ENCODE peak calls at places on chromosomes 13 and 19, in seven cellular contexts. X is heart left ventricle; T is dorsolateral prefrontal cortex; L is heart right ventricle; V is breast epithelium; G is CD4-positive, alpha-beta T cell; W is uterus. O is an unnamed sample.
A peak's percentile ranks its signal among the peaks of the same experiment; 100 is the strongest.

GRCh38 chr19:44002566-44003460 is at the start of gene ZNF230:
- DNase-seq in X (peak; percentile 95), T (peak; percentile 95), L (peak; percentile 96), V (peak; percentile 83), G (peak; percentile 75), W (peak; percentile 89), O (peak; percentile 92)

GRCh38 chr13:77048592-77048991 is 21.6 kb upstream of the FBXL3 start:
- DNase-seq in X (no peak), T (no peak), L (no peak), V (no peak), G (no peak), W (no peak), O (no peak)

GRCh38 chr13:96159731-96160130 is 69.8 kb downstream of the HS6ST3 start:
- DNase-seq in X (no peak), T (no peak), L (no peak), V (no peak), G (no peak), W (no peak), O (no peak)

GRCh38 chr13:35598233-35598632 is 121.7 kb upstream of the MAB21L1 start:
- DNase-seq in X (no peak), T (no peak), L (no peak), V (no peak), G (no peak), W (no peak), O (no peak)

GRCh38 chr13:98525452-98525851 is 51.5 kb downstream of the STK24 start:
- DNase-seq in X (no peak), T (no peak), L (no peak), V (no peak), G (no peak), W (no peak), O (no peak)

GRCh38 chr13:24097064-24097463 is 63.5 kb upstream of the SPATA13 start:
- DNase-seq in X (no peak), T (no peak), L (no peak), V (no peak), G (no peak), W (no peak), O (no peak)

GRCh38 chr13:113972451-113973217 is 1.2 kb downstream of the C13orf46 start:
- DNase-seq in X (peak; percentile 16), T (no peak), L (no peak), V (no peak), G (no peak), W (no peak), O (no peak)

GRCh38 chr19:47357788-47358680 is 8.9 kb downstream of the DHX34 start:
- DNase-seq in X (no peak), T (no peak), L (no peak), V (no peak), G (no peak), W (no peak), O (no peak)

GRCh38 chr13:111573362-111573761 is 252.9 kb downstream of the TEX29 start:
- DNase-seq in X (no peak), T (no peak), L (no peak), V (no peak), G (no peak), W (no peak), O (no peak)

DNA sequence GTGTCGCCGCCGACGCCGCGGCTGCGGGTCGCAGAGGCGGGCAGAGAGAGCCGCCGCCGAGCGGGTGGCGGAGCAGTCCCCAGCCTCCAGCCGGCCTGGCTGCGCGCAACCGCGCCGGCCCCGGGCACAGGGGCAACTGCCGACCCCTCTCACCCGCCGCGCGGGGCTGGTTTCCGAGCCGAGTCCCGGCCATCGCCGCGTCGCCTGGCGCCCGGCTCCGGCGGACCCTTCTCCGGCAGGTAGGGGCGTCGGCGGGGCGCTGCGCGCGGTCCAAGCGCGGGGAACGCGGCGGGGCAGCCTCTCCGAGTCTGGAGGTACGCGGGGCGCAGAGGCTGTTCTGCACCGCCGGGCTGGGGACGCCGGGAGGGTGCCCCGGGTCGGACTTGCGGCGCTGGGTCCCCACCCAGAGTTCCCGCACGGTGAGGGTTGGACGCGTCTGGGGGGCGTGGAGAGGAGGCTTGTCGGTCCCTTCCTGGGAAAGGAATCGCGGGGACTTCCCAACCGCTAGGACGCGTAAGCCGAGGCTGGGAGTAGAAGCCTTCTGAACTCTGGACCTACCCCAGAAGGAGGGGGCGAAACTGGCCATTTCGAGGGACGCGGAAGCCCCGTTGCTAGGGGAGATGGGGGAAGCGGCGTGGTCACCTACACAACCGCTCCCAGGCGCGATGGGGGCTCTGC is 133.6 kb upstream of the MYO16 start:
- DNase-seq in X (no peak), T (no peak), L (no peak), V (no peak), G (no peak), W (no peak), O (no peak)
- H3K27ac ChIP-seq in X (no peak overlapping the region), T (no peak overlapping the region), L (no peak overlapping the region), V (no peak overlapping the region), G (no peak overlapping the region), W (no peak overlapping the region), O (no peak overlapping the region)

GRCh38 chr13:49533011-49533410 is 37.3 kb downstream of the PHF11 start:
- DNase-seq in X (no peak), T (no peak), L (no peak), V (no peak), G (no peak), W (no peak), O (no peak)
- H3K27ac ChIP-seq in X (peak overlapping the region; percentile 5), T (peak overlapping the region; percentile 41), L (peak overlapping the region; percentile 1), V (no peak overlapping the region), G (no peak overlapping the region), W (no peak overlapping the region), O (no peak overlapping the region)

GRCh38 chr19:5956728-5957127 is 21.2 kb downstream of the RANBP3 start:
- DNase-seq in X (peak; percentile 23), T (no peak), L (no peak), V (no peak), G (no peak), W (no peak), O (no peak)
- H3K27ac ChIP-seq in X (peak overlapping the region; percentile 64), T (no peak overlapping the region), L (peak overlapping the region; percentile 68), V (no peak overlapping the region), G (no peak overlapping the region), W (no peak overlapping the region), O (no peak overlapping the region)

GRCh38 chr19:35002037-35002535 is 2.0 kb downstream of the GRAMD1A start:
- DNase-seq in X (no peak), T (no peak), L (no peak), V (no peak), G (no peak), W (no peak), O (no peak)
- H3K27ac ChIP-seq in X (no peak overlapping the region), T (no peak overlapping the region), L (peak overlapping the region; percentile 100), V (peak overlapping the region; percentile 3), G (peak overlapping the region; percentile 79), W (no peak overlapping the region), O (no peak overlapping the region)

GRCh38 chr19:34994286-34994642 is 5.9 kb upstream of the GRAMD1A start:
- DNase-seq in X (no peak), T (no peak), L (no peak), V (no peak), G (no peak), W (no peak), O (no peak)
- H3K27ac ChIP-seq in X (peak overlapping the region; percentile 82), T (no peak overlapping the region), L (peak overlapping the region; percentile 100), V (peak overlapping the region; percentile 66), G (no peak overlapping the region), W (peak overlapping the region; percentile 13), O (no peak overlapping the region)

DNA sequence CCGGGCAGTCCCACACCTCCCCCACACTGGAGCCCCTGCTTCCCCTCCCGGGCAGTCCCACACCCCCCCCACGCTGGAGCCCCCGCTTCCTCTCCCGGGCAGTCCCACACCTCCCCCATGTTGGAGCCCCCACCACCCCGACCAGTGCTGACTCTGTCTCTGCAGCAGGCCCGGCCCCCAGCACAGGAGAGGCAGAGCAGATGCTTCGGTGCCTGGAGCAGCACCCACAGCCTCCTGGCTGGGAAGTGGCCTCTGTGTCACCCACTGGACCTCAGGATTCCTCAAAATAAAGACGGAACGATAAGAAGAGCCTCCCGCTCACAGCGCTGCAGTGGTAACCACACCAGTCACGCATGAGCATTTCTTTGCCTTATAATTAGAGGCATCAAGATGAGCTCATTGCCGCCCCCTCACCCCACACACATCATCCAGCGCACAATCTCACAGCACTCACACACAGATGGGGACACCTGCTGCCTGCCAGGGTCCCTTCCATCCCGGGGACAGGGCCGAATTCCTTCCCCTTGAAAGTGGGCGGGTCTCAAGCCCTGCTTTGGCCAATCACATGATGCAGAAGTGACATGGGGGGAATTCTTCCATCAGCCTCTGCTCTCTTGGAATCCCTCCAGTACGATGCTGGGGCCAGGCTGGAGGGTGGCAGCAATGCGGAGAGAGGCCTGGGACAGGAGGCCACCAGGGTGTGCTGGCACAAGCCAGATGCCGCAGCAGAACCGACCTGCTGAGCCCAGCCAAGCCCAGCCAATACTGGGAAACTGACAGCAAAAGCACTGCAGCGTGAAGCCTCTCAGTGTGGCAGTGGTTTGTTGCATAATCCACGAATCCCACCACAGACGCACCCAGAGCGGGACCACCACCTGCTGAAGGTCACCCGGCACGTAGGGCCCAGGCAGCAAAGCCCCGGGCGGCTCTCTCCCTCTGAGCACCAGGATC is 16.1 kb downstream of the PIP5K1C start:
- DNase-seq in X (no peak), T (no peak), L (no peak), V (no peak), G (no peak), W (no peak), O (no peak)
- H3K27ac ChIP-seq in X (peak overlapping the region; percentile 60), T (no peak overlapping the region), L (peak overlapping the region; percentile 81), V (peak overlapping the region; percentile 25), G (no peak overlapping the region), W (peak overlapping the region; percentile 61), O (no peak overlapping the region)

GRCh38 chr13:94408300-94409036 is 71.0 kb downstream of the DCT start:
- DNase-seq in X (no peak), T (no peak), L (no peak), V (no peak), G (no peak), W (no peak), O (no peak)
- H3K27ac ChIP-seq in X (no peak overlapping the region), T (no peak overlapping the region), L (no peak overlapping the region), V (no peak overlapping the region), G (no peak overlapping the region), W (no peak overlapping the region), O (no peak overlapping the region)

GRCh38 chr13:44051923-44052322 is 172.2 kb downstream of the LACC1 start:
- DNase-seq in X (no peak), T (no peak), L (no peak), V (no peak), G (no peak), W (no peak), O (no peak)
- H3K27ac ChIP-seq in X (no peak overlapping the region), T (no peak overlapping the region), L (no peak overlapping the region), V (no peak overlapping the region), G (no peak overlapping the region), W (peak overlapping the region; percentile 69), O (no peak overlapping the region)

GRCh38 chr19:19034204-19034624 is 811 bp downstream of the ARMC6 start:
- DNase-seq in X (no peak), T (no peak), L (no peak), V (no peak), G (peak; percentile 44), W (no peak), O (no peak)
- H3K27ac ChIP-seq in X (peak overlapping the region; percentile 93), T (peak overlapping the region; percentile 95), L (peak overlapping the region; percentile 98), V (peak overlapping the region; percentile 93), G (peak overlapping the region; percentile 77), W (peak overlapping the region; percentile 99), O (no peak overlapping the region)